ENCODE peak calls at places on chromosomes 7 and 10, in four cellular contexts. Z is IMR-90, Q is mesenchymal stem cell, G is H9. C is an unnamed sample.

GRCh38 chr10:46551701-46552525 is 4.5 kb downstream of the GPRIN2 start:
- DNase-seq in G (peak), Z (no peak), Q (no peak), C (no peak)

GRCh38 chr7:112828696-112829095 is 38.5 kb upstream of the TMEM168 start:
- DNase-seq in Z (no peak), Q (no peak), G (no peak), C (no peak)

GRCh38 chr10:127040756-127041155 is 135.5 kb downstream of the DOCK1 start:
- DNase-seq in Z (no peak), G (no peak), Q (no peak), C (no peak)

GRCh38 chr10:27319752-27320561 is 79.4 kb upstream of the ACBD5 start:
- DNase-seq in Q (peak), Z (peak), G (peak), C (no peak)

GRCh38 chr7:40329601-40330153 is 194.9 kb downstream of the SUGCT start:
- DNase-seq in Q (peak), G (no peak), Z (peak), C (peak)

GRCh38 chr10:340646-341045 is 205.4 kb downstream of the ZMYND11 start:
- DNase-seq in Q (no peak), G (no peak), Z (no peak), C (no peak)

GRCh38 chr7:37346761-37347160 is 101.9 kb downstream of the ELMO1 start:
- DNase-seq in Q (no peak), Z (no peak), G (no peak), C (no peak)

GRCh38 chr10:124152781-124153600 is 59.6 kb upstream of the CHST15 start:
- DNase-seq in Q (peak), G (peak), Z (peak), C (no peak)

GRCh38 chr7:38825721-38826440 is 83.1 kb downstream of the VPS41 start:
- DNase-seq in G (no peak), Z (no peak), Q (peak), C (no peak)

GRCh38 chr7:75928600-75928939 is 13.6 kb downstream of the POR start:
- DNase-seq in Q (no peak), G (no peak), Z (no peak), C (no peak)

GRCh38 chr10:89861584-89862287 is 160.3 kb downstream of the KIF20B start:
- DNase-seq in Q (peak), Z (peak), G (no peak), C (no peak)

GRCh38 chr7:91435386-91436059 is 171.3 kb downstream of the FZD1 start:
- DNase-seq in Q (no peak), G (no peak), Z (no peak), C (no peak)

GRCh38 chr7:155360495-155361362 is 63.1 kb downstream of the INSIG1 start:
- DNase-seq in Q (no peak), G (no peak), Z (no peak), C (no peak)

GRCh38 chr10:21724695-21725371 is 190.8 kb downstream of the MLLT10 start:
- DNase-seq in Q (peak), G (no peak), Z (peak), C (no peak)

GRCh38 chr10:3867454-3868273 is 82.7 kb upstream of the KLF6 start:
- DNase-seq in Z (peak), Q (no peak), G (no peak), C (no peak)

GRCh38 chr10:22320591-22321155 is at the start of gene BMI1:
- DNase-seq in Q (peak), Z (peak), G (peak), C (peak)

GRCh38 chr10:42630537-42631134 is 7.7 kb downstream of the ZNF33B start:
- DNase-seq in Q (no peak), G (no peak), Z (no peak), C (no peak)

GRCh38 chr10:93445978-93446720 is 36.0 kb downstream of the MYOF start:
- DNase-seq in Z (no peak), Q (no peak), G (no peak), C (no peak)
- H4K91ac ChIP-seq in Z (no peak), Q (no peak), G (no peak), C (no peak)

GRCh38 chr7:108146070-108146842 is 16.1 kb upstream of the LAMB4 start:
- DNase-seq in G (peak), Z (peak), Q (peak), C (peak)
- H3K14ac ChIP-seq in G (no peak), Z (no peak), Q (no peak), C (no peak)

GRCh38 chr7:36278069-36278766 is 111.4 kb upstream of the ANLN start:
- DNase-seq in Q (no peak), G (no peak), Z (no peak), C (no peak)
- H4K91ac ChIP-seq in Q (no peak), G (no peak), Z (peak), C (no peak)

DNA sequence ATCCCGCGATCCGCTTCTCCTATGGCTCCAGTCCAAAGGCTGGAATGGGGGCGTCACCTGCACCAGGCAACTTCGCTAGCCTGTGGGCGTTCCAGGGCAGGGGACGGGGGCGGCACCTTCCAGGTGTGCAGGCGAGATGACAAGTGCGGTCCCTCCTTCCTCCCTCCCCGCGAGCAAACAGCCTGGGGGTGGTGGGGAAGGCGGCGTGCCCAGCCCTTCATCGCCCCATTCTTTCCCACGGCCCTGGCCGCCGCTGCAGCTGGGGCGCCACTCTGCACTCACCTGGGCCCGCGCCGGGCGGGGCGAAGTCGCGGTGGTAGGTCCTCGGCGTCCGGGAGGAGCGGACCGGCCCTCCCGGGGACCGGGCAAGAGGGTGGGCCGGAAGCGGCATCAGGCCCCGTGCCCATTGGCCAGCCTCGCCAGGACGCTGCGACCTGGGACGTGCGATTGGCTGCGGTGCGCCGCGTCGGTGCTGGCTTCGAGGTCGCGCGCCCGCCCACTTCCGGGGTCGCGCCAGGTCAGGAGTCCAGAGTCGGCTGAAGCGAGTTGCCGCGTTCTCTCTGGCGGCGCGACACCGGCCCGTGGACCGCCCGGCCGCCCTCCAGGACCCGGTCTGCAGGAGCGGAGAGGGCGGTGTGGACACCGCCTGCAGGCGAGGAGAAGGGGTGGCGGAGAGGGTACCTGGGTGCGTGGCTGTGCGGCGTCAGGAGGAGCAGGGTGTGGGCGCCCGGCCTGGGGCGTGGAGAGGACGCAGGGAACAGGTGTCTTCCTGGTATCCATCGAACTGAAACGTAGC is at the start of gene TECPR1:
- DNase-seq in G (peak), Q (peak), Z (peak), C (peak)
- H3K14ac ChIP-seq in G (no peak), Q (no peak), Z (peak), C (peak)

C was measured in neuronal stem cell.